ENCODE peak calls at places on chromosome 2, in five cellular contexts. A is A549, Q is K562, J is IMR-90, L is SK-N-SH. Y is an unnamed sample.

GRCh38 chr2:72924353-72925240 is 7.3 kb downstream of the EMX1 start:
- DNase-seq in A (no peak), Q (no peak), J (no peak), L (peak), Y (no peak)

GRCh38 chr2:9207641-9208301 is 1.2 kb downstream of the ASAP2 start:
- DNase-seq in A (peak), Q (no peak), J (no peak), L (peak), Y (no peak)

GRCh38 chr2:12766421-12766879 is 49.7 kb downstream of the TRIB2 start:
- DNase-seq in A (no peak), Q (no peak), J (peak), L (no peak), Y (no peak)

GRCh38 chr2:100919316-100919715 is 82.8 kb upstream of the RPL31 start:
- DNase-seq in A (no peak), Q (peak), J (no peak), L (peak), Y (no peak)

GRCh38 chr2:136013286-136013685 is 27.9 kb upstream of the DARS1 start:
- DNase-seq in A (no peak), Q (no peak), J (no peak), L (no peak), Y (no peak)

GRCh38 chr2:147086715-147087114 is 758.1 kb upstream of the ACVR2A start:
- DNase-seq in A (no peak), Q (no peak), J (no peak), L (no peak), Y (no peak)

GRCh38 chr2:61534926-61535325 is 3.2 kb downstream of the XPO1 start:
- DNase-seq in A (no peak), Q (no peak), J (peak), L (no peak), Y (no peak)

GRCh38 chr2:236040600-236041328 is 127.4 kb downstream of the GBX2 start:
- DNase-seq in A (no peak), Q (no peak), J (no peak), L (peak), Y (no peak)

GRCh38 chr2:222708274-222708710 is 36.8 kb downstream of the MOGAT1 start:
- DNase-seq in A (peak), Q (peak), J (peak), L (peak), Y (no peak)

GRCh38 chr2:240557808-240558207 is at the start of gene ANKMY1:
- DNase-seq in A (no peak), Q (no peak), J (peak), L (peak), Y (no peak)

GRCh38 chr2:195818521-195818920 is 161.5 kb downstream of the SLC39A10 start:
- DNase-seq in A (no peak), Q (no peak), J (peak), L (no peak), Y (no peak)

GRCh38 chr2:117785740-117786139 is 28.8 kb upstream of the DDX18 start:
- DNase-seq in A (peak), Q (peak), J (peak), L (peak), Y (no peak)

GRCh38 chr2:129861666-129862288 is 117.7 kb upstream of the RAB6C start:
- DNase-seq in A (no peak), Q (no peak), J (no peak), L (no peak), Y (no peak)

GRCh38 chr2:38702413-38702812 is 36.5 kb downstream of the GALM start:
- DNase-seq in A (no peak), Q (no peak), J (peak), L (no peak), Y (no peak)

GRCh38 chr2:216034065-216034464 is 20.7 kb upstream of the MREG start:
- DNase-seq in A (peak), Q (peak), J (peak), L (peak), Y (peak)

GRCh38 chr2:27162151-27163121 is 13.6 kb downstream of the TCF23 start:
- DNase-seq in A (no peak), Q (peak), J (peak), L (no peak), Y (no peak)

GRCh38 chr2:43462866-43463641 is 132.8 kb downstream of the THADA start:
- DNase-seq in A (no peak), Q (no peak), J (no peak), L (no peak), Y (no peak)

GRCh38 chr2:10285578-10286198 is 17.0 kb upstream of the HPCAL1 start:
- DNase-seq in A (peak), Q (peak), J (peak), L (peak), Y (no peak)

GRCh38 chr2:241970711-241971110 is 101.2 kb downstream of the RTP5 start:
- DNase-seq in A (no peak), Q (no peak), J (no peak), L (no peak), Y (no peak)

GRCh38 chr2:241967096-241967495 is 97.6 kb downstream of the RTP5 start:
- DNase-seq in A (no peak), Q (no peak), J (no peak), L (no peak), Y (no peak)

GRCh38 chr2:241966671-241967070 is 97.1 kb downstream of the RTP5 start:
- DNase-seq in A (no peak), Q (no peak), J (no peak), L (no peak), Y (no peak)

GRCh38 chr2:241967745-241968144 is 98.2 kb downstream of the RTP5 start:
- DNase-seq in A (no peak), Q (no peak), J (no peak), L (no peak), Y (no peak)

DNA sequence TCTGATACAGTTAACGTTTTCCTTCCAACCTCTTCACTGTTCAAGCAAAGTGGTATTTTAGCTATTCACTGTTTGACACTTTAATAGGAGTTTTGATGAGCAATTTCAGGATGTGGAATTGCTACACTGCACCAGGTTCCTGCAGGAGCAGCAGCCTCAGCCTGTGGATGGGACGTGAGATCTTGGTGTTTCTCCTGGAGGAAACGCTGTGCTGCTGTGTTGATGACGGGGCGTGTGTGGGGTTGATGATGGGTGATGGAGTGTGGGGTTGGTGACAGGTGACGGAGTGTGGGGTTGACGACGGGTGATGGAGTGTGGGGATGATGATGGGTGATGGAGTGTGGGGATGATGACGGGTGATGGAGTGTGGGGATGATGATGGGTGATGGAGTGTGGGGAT is 98.9 kb downstream of the RTP5 start:
- DNase-seq in A (no peak), Q (no peak), J (no peak), L (no peak), Y (no peak)
- TF ChIP-seq RCOR1 in A (no peak), Q (no peak), J (no peak), L (no peak), Y (no peak)

GRCh38 chr2:233791151-233791882 is 13.2 kb downstream of the MROH2A start:
- DNase-seq in A (no peak), Q (no peak), J (no peak), L (no peak), Y (no peak)
- TF ChIP-seq RCOR1 in A (no peak), Q (no peak), J (no peak), L (no peak), Y (no peak)

GRCh38 chr2:63438171-63438570 is 150.1 kb downstream of the WDPCP start:
- DNase-seq in A (no peak), Q (no peak), J (no peak), L (no peak), Y (no peak)

GRCh38 chr2:63436488-63436887 is 151.8 kb downstream of the WDPCP start:
- DNase-seq in A (no peak), Q (no peak), J (peak), L (no peak), Y (no peak)

GRCh38 chr2:63435080-63435479 is 153.2 kb downstream of the WDPCP start:
- DNase-seq in A (no peak), Q (no peak), J (no peak), L (no peak), Y (no peak)

GRCh38 chr2:63444565-63445288 is 143.6 kb downstream of the WDPCP start:
- DNase-seq in A (no peak), Q (no peak), J (no peak), L (no peak), Y (peak)

DNA sequence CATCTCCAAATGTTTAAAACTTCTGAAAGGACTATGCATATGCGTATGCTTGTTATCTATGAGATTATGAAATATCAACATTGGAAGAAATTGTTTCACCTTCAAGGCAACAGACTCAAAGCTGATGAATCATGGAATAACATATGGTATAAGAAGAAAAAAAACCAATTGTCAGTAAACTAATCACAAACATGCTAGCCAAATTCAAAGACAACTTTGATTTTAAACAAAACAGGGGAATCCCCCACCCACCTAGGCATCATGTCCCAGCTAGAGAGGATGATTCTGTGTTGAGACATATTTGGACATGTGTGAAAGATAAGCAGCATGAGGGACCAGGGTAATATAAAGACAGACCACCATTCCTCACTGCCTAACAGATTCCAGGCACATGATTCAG is 147.7 kb downstream of the WDPCP start:
- DNase-seq in A (no peak), Q (no peak), J (peak), L (no peak), Y (no peak)
- TF ChIP-seq RCOR1 in A (no peak), Q (no peak), J (no peak), L (no peak), Y (no peak)

GRCh38 chr2:55550368-55551102 is 31.0 kb downstream of the CFAP36 start:
- DNase-seq in A (no peak), Q (no peak), J (peak), L (no peak), Y (no peak)
- TF ChIP-seq RCOR1 in A (no peak), Q (no peak), J (no peak), L (no peak), Y (no peak)